ENCODE peak calls at places on chromosomes 13 and 19, in four cellular contexts. One of them, this sample, is unnamed.

GRCh38 chr13:26887594-26887993 is 127.0 kb upstream of the GPR12 start:
- DNase-seq in heart left ventricle: no peak
- DNase-seq in heart right ventricle: no peak
- DNase-seq in psoas muscle: no peak
- DNase-seq in this sample: no peak

GRCh38 chr19:33296473-33297060 is 5.8 kb downstream of the CEBPA start:
- DNase-seq in heart left ventricle: no peak
- DNase-seq in heart right ventricle: no peak
- DNase-seq in psoas muscle: peak; percentile 53
- DNase-seq in this sample: peak; percentile 27

GRCh38 chr19:8308891-8309291 is 733 bp upstream of the CD320 start:
- DNase-seq in heart right ventricle: peak; percentile 5
- DNase-seq in heart left ventricle: no peak
- DNase-seq in psoas muscle: peak; percentile 34
- DNase-seq in this sample: peak; percentile 13

GRCh38 chr13:91668844-91669495 is 270.5 kb downstream of the GPC5 start:
- DNase-seq in heart right ventricle: no peak
- DNase-seq in heart left ventricle: no peak
- DNase-seq in psoas muscle: no peak
- DNase-seq in this sample: no peak

GRCh38 chr13:51452391-51453307 is at the start of gene INTS6:
- DNase-seq in heart left ventricle: peak; percentile 100
- DNase-seq in heart right ventricle: peak; percentile 100
- DNase-seq in psoas muscle: peak; percentile 99
- DNase-seq in this sample: peak; percentile 99

GRCh38 chr13:31011193-31011860 is 78.9 kb downstream of the TEX26 start:
- DNase-seq in heart left ventricle: no peak
- DNase-seq in psoas muscle: no peak
- DNase-seq in heart right ventricle: no peak
- DNase-seq in this sample: no peak

GRCh38 chr13:113183450-113184129 is 24.9 kb downstream of the PCID2 start:
- DNase-seq in heart left ventricle: no peak
- DNase-seq in psoas muscle: no peak
- DNase-seq in heart right ventricle: no peak
- DNase-seq in this sample: no peak

GRCh38 chr19:42400404-42400803 is 10.3 kb upstream of the CNFN start:
- DNase-seq in heart right ventricle: no peak
- DNase-seq in heart left ventricle: no peak
- DNase-seq in psoas muscle: no peak
- DNase-seq in this sample: no peak

GRCh38 chr13:80341098-80341701 is at the start of gene SPRY2:
- DNase-seq in psoas muscle: peak; percentile 96
- DNase-seq in heart left ventricle: peak; percentile 98
- DNase-seq in heart right ventricle: peak; percentile 94
- DNase-seq in this sample: peak; percentile 90

GRCh38 chr19:29967623-29968022 is 25.6 kb downstream of the URI1 start:
- DNase-seq in heart left ventricle: no peak
- DNase-seq in psoas muscle: no peak
- DNase-seq in heart right ventricle: no peak
- DNase-seq in this sample: no peak

GRCh38 chr13:72680353-72680752 is 47.1 kb downstream of the MZT1 start:
- DNase-seq in psoas muscle: no peak
- DNase-seq in heart right ventricle: no peak
- DNase-seq in heart left ventricle: no peak
- DNase-seq in this sample: no peak

GRCh38 chr13:49610176-49610575 is 18.1 kb upstream of the ARL11 start:
- DNase-seq in heart left ventricle: no peak
- DNase-seq in heart right ventricle: no peak
- DNase-seq in psoas muscle: no peak
- DNase-seq in this sample: no peak

GRCh38 chr13:61286148-61286745 is 129.4 kb downstream of the PCDH20 start:
- DNase-seq in heart right ventricle: no peak
- DNase-seq in psoas muscle: no peak
- DNase-seq in heart left ventricle: no peak
- DNase-seq in this sample: no peak

GRCh38 chr19:40231544-40232424 is 5.3 kb upstream of the CCNP start:
- DNase-seq in heart left ventricle: peak; percentile 61
- DNase-seq in heart right ventricle: peak; percentile 35
- DNase-seq in psoas muscle: no peak
- DNase-seq in this sample: no peak

GRCh38 chr19:20124879-20125278 is 42.1 kb upstream of the ZNF486 start:
- DNase-seq in heart left ventricle: no peak
- DNase-seq in psoas muscle: no peak
- DNase-seq in heart right ventricle: no peak
- DNase-seq in this sample: no peak

GRCh38 chr13:59494151-59494550 is 669.6 kb downstream of the DIAPH3 start:
- DNase-seq in heart left ventricle: no peak
- DNase-seq in heart right ventricle: no peak
- DNase-seq in psoas muscle: no peak
- DNase-seq in this sample: no peak

GRCh38 chr19:18060472-18060871 is 26.3 kb downstream of the IL12RB1 start:
- DNase-seq in heart left ventricle: no peak
- DNase-seq in psoas muscle: no peak
- DNase-seq in heart right ventricle: no peak
- DNase-seq in this sample: no peak

GRCh38 chr19:13024126-13024957 is 29.1 kb downstream of the NFIX start:
- DNase-seq in heart right ventricle: no peak
- DNase-seq in psoas muscle: peak; percentile 72
- DNase-seq in heart left ventricle: no peak
- DNase-seq in this sample: no peak

GRCh38 chr19:13020002-13020414 is 24.7 kb downstream of the NFIX start:
- DNase-seq in heart left ventricle: no peak
- DNase-seq in heart right ventricle: no peak
- DNase-seq in psoas muscle: no peak
- DNase-seq in this sample: no peak

GRCh38 chr19:13023666-13024065 is 28.4 kb downstream of the NFIX start:
- DNase-seq in heart right ventricle: no peak
- DNase-seq in psoas muscle: no peak
- DNase-seq in heart left ventricle: no peak
- DNase-seq in this sample: no peak

GRCh38 chr19:13022859-13023636 is 27.8 kb downstream of the NFIX start:
- DNase-seq in heart left ventricle: peak; percentile 93
- DNase-seq in psoas muscle: peak; percentile 93
- DNase-seq in heart right ventricle: peak; percentile 89
- DNase-seq in this sample: peak; percentile 59

GRCh38 chr19:13022111-13022858 is 27.0 kb downstream of the NFIX start:
- DNase-seq in heart left ventricle: peak; percentile 74
- DNase-seq in psoas muscle: peak; percentile 88
- DNase-seq in heart right ventricle: peak; percentile 50
- DNase-seq in this sample: no peak
- H3K4me1 ChIP-seq in heart left ventricle: peaks cover 75% of the 10 kb centered on the region
- H3K4me1 ChIP-seq in psoas muscle: peaks cover 88% of the 10 kb centered on the region
- H3K4me1 ChIP-seq in heart right ventricle: peaks cover 84% of the 10 kb centered on the region
- H3K4me1 ChIP-seq in this sample: peaks cover 11% of the 10 kb centered on the region

DNA sequence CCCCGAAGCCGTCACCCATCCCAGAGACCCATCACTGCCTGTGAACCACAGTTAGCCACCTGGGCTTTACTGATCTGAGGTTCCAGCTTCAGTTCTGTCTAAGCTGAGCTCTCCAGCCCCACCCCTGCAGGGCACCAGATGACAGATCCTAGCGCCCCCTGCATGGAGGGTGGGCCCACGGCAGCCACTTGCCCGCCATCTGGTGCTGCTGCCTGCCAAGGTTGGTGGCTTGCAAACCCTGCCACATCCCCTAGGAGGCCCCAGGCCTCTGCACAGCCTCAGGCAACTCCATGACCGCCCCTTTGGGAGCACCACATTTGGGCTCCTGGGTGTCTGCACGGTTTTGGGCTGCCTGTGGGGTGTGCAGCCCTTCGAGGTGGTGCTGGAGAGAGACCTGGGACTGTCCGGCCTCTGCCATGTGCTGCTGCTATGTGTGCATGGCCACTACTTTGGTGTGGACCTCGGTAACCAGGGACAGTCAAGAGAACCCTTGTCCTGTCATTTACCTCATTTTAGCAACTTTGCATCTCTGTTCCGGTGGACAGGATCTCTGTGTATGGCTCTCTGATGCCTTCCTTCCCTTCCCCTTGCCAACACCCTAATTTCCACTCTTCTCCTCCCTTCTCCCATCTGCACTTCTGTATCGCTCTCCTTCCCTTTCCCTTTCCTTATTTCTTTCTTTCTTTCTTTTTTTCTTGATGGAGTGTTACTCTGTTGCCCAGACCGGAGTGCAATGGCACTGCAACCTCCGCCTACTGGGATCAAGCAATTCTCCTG is 17.4 kb upstream of the SDHAF1 start:
- DNase-seq in heart right ventricle: no peak
- DNase-seq in psoas muscle: no peak
- DNase-seq in heart left ventricle: no peak
- DNase-seq in this sample: no peak
- TF ChIP-seq CTCF in heart right ventricle: peak; percentile 13
- TF ChIP-seq CTCF in psoas muscle: no peak
- TF ChIP-seq CTCF in heart left ventricle: no peak
- TF ChIP-seq CTCF in this sample: no peak

GRCh38 chr13:98517576-98518310 is 59.2 kb downstream of the STK24 start:
- DNase-seq in psoas muscle: no peak
- DNase-seq in heart left ventricle: no peak
- DNase-seq in heart right ventricle: no peak
- DNase-seq in this sample: no peak
- H3K4me1 ChIP-seq in psoas muscle: peaks cover 36% of the 10 kb centered on the region
- H3K4me1 ChIP-seq in heart left ventricle: peaks cover 33% of the 10 kb centered on the region
- H3K4me1 ChIP-seq in heart right ventricle: peaks cover 25% of the 10 kb centered on the region
- H3K4me1 ChIP-seq in this sample: peaks cover 10% of the 10 kb centered on the region

GRCh38 chr13:110923777-110924638 is 9.1 kb upstream of the ANKRD10 start:
- DNase-seq in heart right ventricle: no peak
- DNase-seq in heart left ventricle: no peak
- DNase-seq in psoas muscle: no peak
- DNase-seq in this sample: no peak

GRCh38 chr13:110924639-110924934 is 9.7 kb upstream of the ANKRD10 start:
- DNase-seq in heart left ventricle: no peak
- DNase-seq in heart right ventricle: no peak
- DNase-seq in psoas muscle: no peak
- DNase-seq in this sample: no peak

GRCh38 chr13:110923086-110923485 is 8.2 kb upstream of the ANKRD10 start:
- DNase-seq in heart right ventricle: no peak
- DNase-seq in psoas muscle: no peak
- DNase-seq in heart left ventricle: no peak
- DNase-seq in this sample: no peak

GRCh38 chr13:110922506-110922905 is 7.6 kb upstream of the ANKRD10 start:
- DNase-seq in heart left ventricle: no peak
- DNase-seq in heart right ventricle: no peak
- DNase-seq in psoas muscle: no peak
- DNase-seq in this sample: no peak

DNA sequence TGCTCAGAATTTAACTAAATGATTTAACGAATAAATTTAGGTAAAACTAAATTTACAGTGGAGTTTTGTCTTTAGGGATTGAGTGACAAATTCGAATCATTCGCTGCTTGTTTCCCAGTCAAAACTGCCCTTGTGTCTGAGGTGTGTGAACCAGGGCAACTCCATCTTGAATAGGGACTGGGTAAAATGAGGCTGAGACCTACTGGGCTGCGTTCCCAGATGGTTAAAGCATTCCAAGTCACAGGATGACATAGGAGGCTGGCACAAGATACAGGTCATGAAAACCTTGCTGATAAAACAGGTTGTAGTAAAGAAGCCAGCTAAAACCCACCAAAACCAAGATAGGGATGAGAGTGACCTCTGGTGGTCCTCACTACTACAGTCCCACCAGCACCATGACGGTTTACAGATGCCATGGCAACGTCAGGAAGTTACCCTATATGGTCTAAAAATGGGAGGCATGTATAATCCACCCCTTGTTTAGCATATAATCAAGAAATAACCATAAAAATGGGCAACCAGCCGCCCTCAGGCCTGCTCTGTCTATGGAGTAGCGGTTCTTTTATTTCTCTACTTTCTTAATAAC is 10.2 kb upstream of the ANKRD10 start:
- DNase-seq in psoas muscle: no peak
- DNase-seq in heart left ventricle: no peak
- DNase-seq in heart right ventricle: no peak
- DNase-seq in this sample: no peak
- TF ChIP-seq CTCF in psoas muscle: peak; percentile 32
- TF ChIP-seq CTCF in heart left ventricle: no peak
- TF ChIP-seq CTCF in heart right ventricle: no peak
- TF ChIP-seq CTCF in this sample: no peak

DNA sequence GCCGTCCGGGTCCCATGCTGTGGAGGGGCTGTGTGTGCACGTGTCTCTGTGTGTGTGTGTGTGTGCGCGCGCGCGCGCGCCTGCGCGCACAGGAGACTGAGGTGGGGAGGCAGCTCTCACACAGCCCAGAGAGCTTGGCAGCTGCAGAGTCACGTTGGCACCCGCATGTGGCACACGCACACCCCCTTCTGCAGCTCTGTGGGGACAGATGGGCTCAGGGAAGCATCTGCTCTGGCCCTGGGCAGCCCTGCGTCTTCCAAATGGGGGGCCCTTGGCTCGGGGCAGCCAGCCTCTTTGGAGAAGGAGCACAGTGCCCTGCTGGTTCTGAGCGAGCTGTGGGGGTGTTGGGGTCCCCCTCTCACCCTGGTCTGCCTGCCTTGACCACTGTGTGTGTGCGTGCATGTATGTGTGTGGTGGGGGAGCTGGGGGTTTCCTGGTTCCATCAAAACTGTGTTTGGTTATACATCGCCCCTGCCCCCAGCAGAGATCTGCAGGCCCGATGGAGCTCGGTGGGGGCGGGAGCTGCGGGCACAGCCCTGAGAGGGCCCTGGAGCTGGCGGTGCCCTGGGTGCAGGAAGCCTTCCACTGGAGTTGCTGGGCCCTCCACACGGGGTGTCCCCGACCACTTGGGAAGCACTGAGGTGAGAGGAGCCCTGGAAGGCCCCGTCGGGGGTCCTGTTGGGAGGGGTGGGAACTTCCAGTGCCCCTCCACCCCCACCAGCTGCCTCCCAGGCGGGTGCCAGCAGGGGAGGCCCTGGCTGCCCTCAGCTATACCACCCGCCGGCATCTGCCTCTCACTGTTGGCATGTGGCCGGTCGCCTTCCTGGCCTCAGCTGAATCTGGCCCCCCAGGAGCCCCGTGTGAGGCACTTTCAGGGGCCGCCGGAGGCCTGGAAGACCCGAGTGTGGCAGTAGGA is 67.2 kb downstream of the KDM4B start:
- DNase-seq in heart left ventricle: no peak
- DNase-seq in psoas muscle: no peak
- DNase-seq in heart right ventricle: no peak
- DNase-seq in this sample: peak; percentile 74
- H3K4me1 ChIP-seq in heart left ventricle: peaks cover 44% of the 10 kb centered on the region
- H3K4me1 ChIP-seq in psoas muscle: peaks cover 46% of the 10 kb centered on the region
- H3K4me1 ChIP-seq in heart right ventricle: peaks cover 49% of the 10 kb centered on the region
- H3K4me1 ChIP-seq in this sample: no peaks in the 10 kb centered on the region

DNA sequence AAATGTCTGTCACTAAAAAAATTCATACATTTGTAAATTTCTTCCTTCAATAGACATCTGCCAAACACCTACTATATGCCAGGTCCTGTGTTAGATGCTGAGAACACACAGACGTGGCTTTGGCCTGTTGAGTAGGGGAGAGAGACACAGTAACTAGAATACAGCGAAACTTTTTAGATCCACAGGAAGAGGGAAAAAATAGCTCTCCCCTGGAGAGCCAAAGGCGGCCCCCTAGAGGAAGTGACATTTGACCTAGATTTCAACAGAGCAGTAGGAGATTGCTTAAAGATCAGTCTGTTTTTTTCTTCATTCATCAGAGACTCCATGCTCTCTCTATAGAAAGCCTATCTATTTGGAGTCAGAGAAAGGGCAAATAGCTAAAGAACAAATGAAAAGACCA is 11.3 kb downstream of the LCP1 start:
- DNase-seq in heart right ventricle: no peak
- DNase-seq in psoas muscle: no peak
- DNase-seq in heart left ventricle: no peak
- DNase-seq in this sample: no peak
- TF ChIP-seq CTCF in heart right ventricle: no peak
- TF ChIP-seq CTCF in psoas muscle: no peak
- TF ChIP-seq CTCF in heart left ventricle: no peak
- TF ChIP-seq CTCF in this sample: no peak

This sample was measured in pancreas.